ENCODE peak calls at places on chromosome 11, in seven cellular contexts. N, D, P, W, V, O and F are unnamed samples.

GRCh38 chr11:102253018-102253775 is 64.1 kb upstream of the BIRC3 start:
- DNase-seq in N (peak; percentile 29), D (no peak), P (peak; percentile 24), W (no peak), V (no peak), O (no peak), F (no peak)

GRCh38 chr11:67351275-67352005 is 1.9 kb downstream of the POLD4 start:
- DNase-seq in N (peak; percentile 90), D (peak; percentile 69), P (peak; percentile 90), W (peak; percentile 94), V (peak; percentile 84), O (peak; percentile 76), F (peak; percentile 79)

GRCh38 chr11:66264383-66264782 is 4.1 kb upstream of the RAB1B start:
- DNase-seq in N (no peak), D (no peak), P (no peak), W (no peak), V (no peak), O (no peak), F (no peak)

GRCh38 chr11:74826901-74827300 is 78.3 kb downstream of the RNF169 start:
- DNase-seq in N (no peak), D (no peak), P (no peak), W (no peak), V (peak; percentile 31), O (no peak), F (no peak)

GRCh38 chr11:620935-621814 is 3.6 kb downstream of the CDHR5 start:
- DNase-seq in N (no peak), D (no peak), P (no peak), W (no peak), V (no peak), O (no peak), F (no peak)

GRCh38 chr11:14894657-14895598 is 2.9 kb upstream of the CYP2R1 start:
- DNase-seq in N (no peak), D (no peak), P (peak; percentile 18), W (no peak), V (peak; percentile 66), O (no peak), F (no peak)

GRCh38 chr11:99257131-99257530 is 236.4 kb downstream of the CNTN5 start:
- DNase-seq in N (no peak), D (no peak), P (peak; percentile 38), W (peak; percentile 54), V (no peak), O (no peak), F (no peak)

GRCh38 chr11:107563702-107564101 is 1.8 kb downstream of the ALKBH8 start:
- DNase-seq in N (peak; percentile 52), D (peak; percentile 42), P (peak; percentile 63), W (peak; percentile 82), V (peak; percentile 70), O (peak; percentile 66), F (peak; percentile 40)

GRCh38 chr11:64583296-64584262 is 7.4 kb upstream of the SLC22A12 start:
- DNase-seq in N (no peak), D (no peak), P (no peak), W (peak; percentile 61), V (no peak), O (no peak), F (no peak)

GRCh38 chr11:79482800-79483199 is 42.0 kb upstream of the TENM4 start:
- DNase-seq in N (no peak), D (no peak), P (no peak), W (no peak), V (peak; percentile 66), O (peak; percentile 20), F (no peak)

GRCh38 chr11:83706581-83706980 is 420.4 kb upstream of the CCDC90B start:
- DNase-seq in N (no peak), D (no peak), P (no peak), W (no peak), V (no peak), O (no peak), F (no peak)

GRCh38 chr11:11449327-11449726 is 96.3 kb upstream of the CSNK2A3 start:
- DNase-seq in N (no peak), D (no peak), P (no peak), W (no peak), V (no peak), O (no peak), F (no peak)

GRCh38 chr11:46306296-46306853 is 28.9 kb downstream of the CREB3L1 start:
- DNase-seq in N (peak; percentile 44), D (no peak), P (no peak), W (no peak), V (no peak), O (no peak), F (no peak)

GRCh38 chr11:26331911-26332571 is at the start of gene ANO3:
- DNase-seq in N (peak; percentile 97), D (peak; percentile 88), P (peak; percentile 91), W (peak; percentile 63), V (no peak), O (peak; percentile 76), F (peak; percentile 98)

DNA sequence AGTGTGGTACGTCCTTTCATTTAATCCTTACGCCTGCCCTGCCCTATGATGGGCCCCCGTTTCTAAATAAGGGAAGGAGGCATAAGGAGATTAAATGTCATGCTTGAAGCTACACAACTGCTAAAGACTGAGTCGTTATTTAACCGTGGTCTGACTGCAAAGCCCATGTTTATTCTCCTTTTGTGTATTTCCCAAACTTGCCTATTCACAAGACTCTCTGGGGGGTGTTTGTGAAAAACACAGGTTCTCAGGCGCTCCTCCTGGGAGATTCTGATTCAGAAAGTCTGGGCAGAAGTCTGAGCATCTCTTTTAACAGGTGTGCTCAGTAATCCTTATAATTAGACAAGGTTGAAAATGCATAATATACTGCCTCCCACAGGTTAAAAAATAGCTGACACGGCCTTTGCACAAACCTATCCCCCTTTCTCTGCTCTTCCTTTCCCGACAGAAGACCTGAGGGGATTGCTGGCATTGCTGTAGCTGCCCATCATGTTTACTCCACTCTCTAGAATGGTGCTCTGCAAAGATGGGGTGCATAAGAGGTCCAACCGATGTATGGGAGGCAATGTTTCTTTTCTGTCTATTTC is 56.4 kb upstream of the ZBTB44 start:
- DNase-seq in N (peak; percentile 39), D (no peak), P (no peak), W (peak; percentile 39), V (peak; percentile 44), O (no peak), F (no peak)
- TF ChIP-seq CTCF in N (peak; percentile 42), D (no peak), P (no peak), W (peak; percentile 58), V (peak; percentile 72), O (no peak), F (peak; percentile 14)

GRCh38 chr11:60783141-60783484 is 2.0 kb upstream of the MS4A10 start:
- DNase-seq in N (no peak), D (no peak), P (no peak), W (no peak), V (no peak), O (no peak), F (no peak)

GRCh38 chr11:60785806-60786361 is 751 bp downstream of the MS4A10 start:
- DNase-seq in N (no peak), D (no peak), P (no peak), W (no peak), V (no peak), O (no peak), F (no peak)

GRCh38 chr11:60783911-60784310 is 1.2 kb upstream of the MS4A10 start:
- DNase-seq in N (no peak), D (no peak), P (no peak), W (no peak), V (no peak), O (no peak), F (no peak)

GRCh38 chr11:60786811-60787567 is 1.9 kb downstream of the MS4A10 start:
- DNase-seq in N (no peak), D (no peak), P (peak; percentile 29), W (peak; percentile 72), V (no peak), O (no peak), F (no peak)

DNA sequence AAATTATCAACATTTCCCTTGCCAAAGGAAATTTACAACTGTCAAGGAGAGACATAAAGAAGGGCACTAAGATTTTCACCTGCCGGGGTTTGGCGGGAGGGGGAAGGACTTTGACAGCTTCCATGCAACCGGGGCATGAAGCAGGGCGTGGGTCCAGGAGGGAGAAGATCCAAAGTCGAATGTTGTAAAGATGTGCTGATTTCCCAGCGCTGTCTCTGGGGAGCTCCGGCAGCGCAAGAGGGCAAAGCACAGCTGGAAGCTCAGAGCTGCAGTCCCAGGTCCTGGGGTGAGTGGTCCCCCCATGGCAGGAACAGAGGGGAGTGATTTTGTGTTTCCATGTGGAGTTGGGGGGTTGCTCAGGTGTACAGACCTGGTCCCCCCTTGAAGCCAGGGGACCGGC is at the start of gene MS4A10:
- DNase-seq in N (no peak), D (no peak), P (peak; percentile 26), W (no peak), V (no peak), O (no peak), F (no peak)
- TF ChIP-seq EZH2phosphoT487 in N (no peak), D (no peak), P (no peak), W (no peak), V (no peak), O (no peak), F (no peak)

GRCh38 chr11:113725883-113726405 is 19.8 kb upstream of the TMPRSS5 start:
- DNase-seq in N (no peak), D (no peak), P (peak; percentile 59), W (peak; percentile 11), V (no peak), O (no peak), F (no peak)

GRCh38 chr11:113732092-113732491 is 26.0 kb upstream of the TMPRSS5 start:
- DNase-seq in N (no peak), D (no peak), P (no peak), W (no peak), V (no peak), O (no peak), F (no peak)

GRCh38 chr11:113728814-113729213 is 22.7 kb upstream of the TMPRSS5 start:
- DNase-seq in N (no peak), D (no peak), P (no peak), W (no peak), V (no peak), O (no peak), F (no peak)

GRCh38 chr11:113729456-113729855 is 23.3 kb upstream of the TMPRSS5 start:
- DNase-seq in N (peak; percentile 20), D (no peak), P (no peak), W (no peak), V (no peak), O (no peak), F (no peak)

GRCh38 chr11:113730887-113731726 is 25.0 kb upstream of the TMPRSS5 start:
- DNase-seq in N (peak; percentile 72), D (peak; percentile 62), P (peak; percentile 80), W (peak; percentile 83), V (peak; percentile 7), O (no peak), F (peak; percentile 75)
- TF ChIP-seq CTCF in N (peak; percentile 68), D (peak; percentile 57), P (peak; percentile 80), W (peak; percentile 93), V (peak; percentile 51), O (peak; percentile 19), F (peak; percentile 75)

DNA sequence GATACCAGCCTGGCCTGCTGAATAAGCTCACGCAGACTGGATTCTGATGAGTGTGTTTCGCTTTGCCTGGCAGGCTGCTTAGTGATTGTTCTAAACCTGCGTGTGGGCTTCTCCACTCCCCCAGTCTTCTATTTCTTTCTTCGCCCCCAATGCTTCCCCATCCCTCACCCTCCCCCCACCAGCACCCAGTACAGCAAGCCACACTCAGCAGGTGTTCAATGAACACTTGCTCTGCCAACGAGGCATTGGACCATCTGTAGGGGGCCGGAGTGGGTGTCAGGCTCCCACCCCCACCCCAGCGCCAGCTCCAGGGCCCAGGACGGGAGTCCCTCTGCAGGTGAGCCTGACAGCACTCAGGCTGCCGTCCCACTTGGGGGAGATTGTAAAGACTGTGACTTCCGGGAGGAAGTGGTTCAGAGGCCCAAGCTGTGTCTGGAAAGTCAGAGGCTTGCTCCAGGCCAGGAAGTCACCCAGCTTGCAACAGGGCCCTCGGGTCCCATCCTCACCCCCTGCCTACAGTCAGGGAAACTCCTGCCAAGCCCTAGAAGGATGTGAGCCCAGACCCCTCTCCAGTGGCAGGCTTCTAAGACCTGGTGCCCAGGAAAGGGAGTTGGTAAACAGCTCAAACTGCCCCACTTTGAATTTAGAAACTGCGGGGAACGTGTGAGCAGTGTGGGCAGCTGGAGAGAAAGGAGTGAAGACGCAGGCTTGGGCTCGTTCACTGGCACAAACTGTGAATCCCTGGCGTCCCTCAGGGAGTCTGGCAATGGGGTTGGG is 66.3 kb upstream of the PRDM11 start:
- DNase-seq in N (no peak), D (no peak), P (no peak), W (no peak), V (peak; percentile 94), O (peak; percentile 68), F (no peak)
- TF ChIP-seq EZH2phosphoT487 in N (no peak), D (no peak), P (no peak), W (no peak), V (no peak), O (no peak), F (no peak)